ENCODE peak calls at places on chromosomes 6 and 20, in nine cellular contexts. H, V, B, Z, L, I, Y, X and P are unnamed samples. For H3K4me1, the result is how much of the 10 kb centered on the place peaks cover.

GRCh38 chr20:46945465-46945864 is 50.8 kb downstream of the EYA2 start:
- DNase-seq in V (no peak), X (no peak), L (no peak), H (no peak), B (no peak), Z (peak), I (no peak), Y (no peak), P (no peak)

GRCh38 chr20:44057698-44058675 is 129.0 kb downstream of the JPH2 start:
- DNase-seq in H (no peak), I (no peak), Z (no peak), L (no peak), Y (no peak), B (no peak), V (peak), X (no peak), P (no peak)

GRCh38 chr6:167984144-167984719 is 13.2 kb upstream of the KIF25 start:
- DNase-seq in V (no peak), Z (peak), X (no peak), Y (no peak), B (no peak), I (no peak), L (no peak), H (no peak), P (no peak)

GRCh38 chr20:43895235-43895634 is 19.4 kb upstream of the TOX2 start:
- DNase-seq in H (no peak), B (no peak), Z (no peak), L (no peak), Y (no peak), I (no peak), X (no peak), V (no peak), P (no peak)

GRCh38 chr20:16982091-16982726 is 234.1 kb downstream of the OTOR start:
- DNase-seq in L (no peak), H (no peak), B (no peak), X (no peak), Z (no peak), Y (no peak), V (no peak), I (no peak), P (no peak)

GRCh38 chr6:134875367-134875766 is 74.5 kb downstream of the ALDH8A1 start:
- DNase-seq in Y (no peak), X (peak), B (no peak), I (no peak), H (no peak), L (no peak), V (no peak), Z (no peak), P (no peak)

GRCh38 chr20:36792422-36792821 is 18.9 kb upstream of the DSN1 start:
- DNase-seq in V (no peak), L (peak), B (no peak), H (peak), I (no peak), Y (no peak), Z (peak), X (peak), P (no peak)

GRCh38 chr6:119865466-119866350 is 516.1 kb upstream of the MAN1A1 start:
- DNase-seq in Y (no peak), B (no peak), L (no peak), V (no peak), I (no peak), H (no peak), Z (no peak), X (peak), P (no peak)

GRCh38 chr20:25324412-25324811 is 66.2 kb downstream of the ABHD12 start:
- DNase-seq in H (no peak), L (no peak), I (no peak), Y (peak), Z (no peak), B (no peak), X (no peak), V (no peak), P (no peak)

GRCh38 chr6:122996797-122997520 is 924 bp downstream of the CLVS2 start:
- DNase-seq in Z (peak), V (no peak), I (no peak), Y (no peak), B (no peak), X (no peak), L (no peak), H (no peak), P (no peak)

GRCh38 chr20:31972481-31973386 is 4.8 kb downstream of the XKR7 start:
- DNase-seq in H (no peak), B (no peak), Z (peak), L (no peak), I (no peak), Y (no peak), V (no peak), X (no peak), P (no peak)

GRCh38 chr20:62305149-62305764 is 2.5 kb downstream of the ADRM1 start:
- DNase-seq in Z (no peak), Y (no peak), X (peak), I (no peak), V (no peak), H (no peak), L (no peak), B (no peak), P (no peak)

GRCh38 chr6:39769012-39769411 is 23.2 kb upstream of the DAAM2 start:
- DNase-seq in B (no peak), Y (no peak), V (no peak), H (no peak), I (no peak), X (no peak), L (no peak), Z (no peak), P (no peak)

GRCh38 chr6:92577077-92577719 is 842.2 kb downstream of the EPHA7 start:
- DNase-seq in I (no peak), Z (peak), Y (no peak), L (peak), V (no peak), H (no peak), B (no peak), X (no peak), P (no peak)

GRCh38 chr6:43904311-43905123 is 134.5 kb downstream of the VEGFA start:
- DNase-seq in B (no peak), V (no peak), X (no peak), I (no peak), H (no peak), Y (no peak), Z (no peak), L (no peak), P (no peak)

GRCh38 chr6:103000686-103001085 is 1607.2 kb downstream of the GRIK2 start:
- DNase-seq in Z (no peak), V (no peak), B (no peak), L (no peak), H (no peak), I (no peak), X (no peak), Y (no peak), P (no peak)

GRCh38 chr20:60078351-60079250 is 120.4 kb downstream of the CDH26 start:
- DNase-seq in B (no peak), V (no peak), Y (no peak), I (no peak), H (no peak), Z (no peak), X (peak), L (no peak), P (no peak)

GRCh38 chr20:1333462-1334369 is 4.8 kb upstream of the SDCBP2 start:
- DNase-seq in H (no peak), Y (no peak), Z (no peak), L (no peak), X (no peak), B (no peak), V (peak), I (no peak), P (no peak)

GRCh38 chr20:63455568-63455859 is 16.9 kb downstream of the KCNQ2 start:
- DNase-seq in Z (no peak), X (no peak), I (no peak), H (no peak), L (no peak), Y (no peak), B (no peak), V (no peak), P (no peak)

GRCh38 chr6:26211963-26212362 is 124.7 kb downstream of the HFE start:
- DNase-seq in Y (no peak), I (no peak), L (no peak), X (no peak), B (no peak), H (no peak), Z (no peak), V (no peak), P (no peak)

GRCh38 chr20:1955289-1955688 is 38.6 kb downstream of the PDYN start:
- DNase-seq in H (no peak), X (no peak), Z (peak), I (no peak), L (no peak), Y (no peak), V (no peak), B (no peak), P (no peak)

GRCh38 chr6:31467151-31467550 is 30.8 kb upstream of the MICB start:
- DNase-seq in Z (peak), L (no peak), H (no peak), B (no peak), X (no peak), I (no peak), V (no peak), Y (no peak), P (no peak)

GRCh38 chr6:24876496-24877465 is 59.0 kb downstream of the RIPOR2 start:
- DNase-seq in B (no peak), H (no peak), I (no peak), Y (no peak), L (no peak), X (no peak), V (no peak), Z (peak), P (no peak)

GRCh38 chr20:46541229-46541935 is 9.1 kb downstream of the OCSTAMP start:
- DNase-seq in X (no peak), V (no peak), B (no peak), Z (no peak), H (no peak), I (no peak), Y (no peak), L (no peak), P (no peak)

GRCh38 chr20:16662462-16662861 is 67.4 kb upstream of the SNRPB2 start:
- DNase-seq in L (no peak), I (no peak), B (no peak), X (no peak), Z (no peak), Y (no peak), H (no peak), V (no peak), P (no peak)

GRCh38 chr6:164417537-164417936 is 891.9 kb downstream of the C6orf118 start:
- DNase-seq in X (no peak), Y (no peak), H (no peak), L (no peak), I (no peak), V (no peak), Z (peak), B (no peak), P (no peak)

GRCh38 chr6:169792306-169793015 is 41.0 kb downstream of the ERMARD start:
- DNase-seq in V (no peak), Y (no peak), L (no peak), H (no peak), I (no peak), B (no peak), Z (no peak), X (no peak), P (no peak)

GRCh38 chr20:58842276-58842675 is 8.4 kb downstream of the GNAS-AS1 start:
- DNase-seq in Y (no peak), L (no peak), B (no peak), Z (no peak), X (no peak), V (no peak), H (no peak), I (no peak), P (no peak)
- H3K4me3 ChIP-seq in Y (no peak), L (no peak), B (no peak), Z (peak), X (no peak), V (no peak), H (no peak), I (no peak), P (no peak)

GRCh38 chr6:35495258-35496035 is 1.4 kb downstream of the TEAD3 start:
- DNase-seq in Z (no peak), V (no peak), H (no peak), B (no peak), L (no peak), I (no peak), X (no peak), Y (no peak), P (no peak)
- H3K27ac ChIP-seq in Z (no peak), V (peak), H (peak), B (no peak), L (peak), I (no peak), X (peak), Y (peak), P (peak)

GRCh38 chr20:33829636-33830035 is 18.5 kb downstream of the CHMP4B start:
- DNase-seq in I (no peak), Z (no peak), V (no peak), X (no peak), Y (no peak), H (no peak), B (no peak), L (no peak), P (no peak)
- H3K4me1 ChIP-seq in I (under half), Z (under half), V (under half), X (under half), Y (half or more), H (half or more), B (half or more), L (under half), P (under half)

DNA sequence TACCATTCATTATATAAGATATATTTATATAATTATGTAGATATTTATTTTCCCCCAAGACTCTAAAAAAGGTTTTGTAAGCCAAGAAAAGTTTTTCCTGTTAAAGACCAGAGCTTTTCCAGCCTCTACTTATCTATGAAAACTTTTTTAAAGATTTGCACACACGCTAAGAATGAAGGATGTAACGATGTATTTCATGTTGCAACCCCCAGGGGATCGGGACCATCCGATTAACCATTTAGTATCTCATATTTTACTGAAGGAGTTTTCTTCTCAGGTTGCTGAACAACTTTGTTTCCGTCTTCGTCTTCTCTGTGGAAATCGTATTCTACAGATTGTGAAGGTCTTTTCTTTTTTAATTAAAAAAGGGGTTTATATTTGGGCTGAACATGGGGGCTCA is 70.0 kb upstream of the SASH1 start:
- DNase-seq in H (no peak), Y (no peak), I (no peak), X (no peak), B (no peak), V (no peak), Z (no peak), L (no peak), P (no peak)
- H3K4me3 ChIP-seq in H (no peak), Y (no peak), I (no peak), X (no peak), B (no peak), V (peak), Z (no peak), L (no peak), P (no peak)

DNA sequence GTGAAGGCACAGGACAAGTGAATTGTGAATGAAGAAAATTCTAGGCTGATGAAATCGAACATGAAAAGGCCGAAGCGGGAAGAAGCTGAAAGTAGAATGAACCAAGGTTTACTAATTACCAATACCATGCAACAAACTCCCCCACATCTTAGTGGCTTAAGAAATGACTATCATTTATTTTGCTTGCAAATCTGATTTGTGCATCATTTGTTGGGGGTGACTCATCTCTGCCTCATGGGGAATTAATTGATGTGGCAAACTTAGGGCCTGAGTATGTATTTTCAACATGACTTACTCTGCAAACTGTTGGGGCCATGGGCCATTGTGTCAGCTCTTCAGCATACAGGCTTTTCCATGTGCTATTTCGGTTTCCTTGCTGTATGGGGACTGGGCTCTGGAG is 26.8 kb downstream of the PPP1R14C start:
- DNase-seq in I (no peak), B (no peak), Z (no peak), Y (no peak), L (no peak), X (peak), V (no peak), H (no peak), P (no peak)
- H3K27ac ChIP-seq in I (no peak), B (no peak), Z (no peak), Y (no peak), L (no peak), X (peak), V (no peak), H (no peak), P (no peak)